ENCODE peak calls at places on chromosomes 2 and 18, in four cellular contexts. One of them, this sample, is unnamed.

GRCh38 chr2:26352892-26353291 is 6.3 kb upstream of the ADGRF3 start:
- DNase-seq in stimulated activated CD8-positive, alpha-beta memory T cell treated with anti-CD3 and anti-CD28 coated beads, Interleukin-12 subunit alpha, Interleukin-12 subunit beta, amount 100 ng/mL, for 4 hours: no peak
- DNase-seq in midbrain: no peak
- DNase-seq in left cardiac atrium: no peak
- DNase-seq in this sample: no peak

GRCh38 chr2:62672601-62673000 is 32.9 kb upstream of the EHBP1 start:
- DNase-seq in stimulated activated CD8-positive, alpha-beta memory T cell treated with anti-CD3 and anti-CD28 coated beads, Interleukin-12 subunit alpha, Interleukin-12 subunit beta, amount 100 ng/mL, for 4 hours: no peak
- DNase-seq in midbrain: no peak
- DNase-seq in left cardiac atrium: no peak
- DNase-seq in this sample: no peak

GRCh38 chr18:8661754-8662573 is 43.4 kb upstream of the MTCL1 start:
- DNase-seq in stimulated activated CD8-positive, alpha-beta memory T cell treated with anti-CD3 and anti-CD28 coated beads, Interleukin-12 subunit alpha, Interleukin-12 subunit beta, amount 100 ng/mL, for 4 hours: no peak
- DNase-seq in midbrain: no peak
- DNase-seq in left cardiac atrium: no peak
- DNase-seq in this sample: no peak

GRCh38 chr18:42196651-42197050 is 241.6 kb downstream of the PIK3C3 start:
- DNase-seq in stimulated activated CD8-positive, alpha-beta memory T cell treated with anti-CD3 and anti-CD28 coated beads, Interleukin-12 subunit alpha, Interleukin-12 subunit beta, amount 100 ng/mL, for 4 hours: no peak
- DNase-seq in midbrain: no peak
- DNase-seq in left cardiac atrium: no peak
- DNase-seq in this sample: no peak

GRCh38 chr2:236241181-236242056 is 22.8 kb downstream of the ASB18 start:
- DNase-seq in stimulated activated CD8-positive, alpha-beta memory T cell treated with anti-CD3 and anti-CD28 coated beads, Interleukin-12 subunit alpha, Interleukin-12 subunit beta, amount 100 ng/mL, for 4 hours: no peak
- DNase-seq in midbrain: no peak
- DNase-seq in left cardiac atrium: no peak
- DNase-seq in this sample: no peak

GRCh38 chr2:7016884-7017283 is 99.7 kb downstream of the RNF144A start:
- DNase-seq in stimulated activated CD8-positive, alpha-beta memory T cell treated with anti-CD3 and anti-CD28 coated beads, Interleukin-12 subunit alpha, Interleukin-12 subunit beta, amount 100 ng/mL, for 4 hours: no peak
- DNase-seq in midbrain: no peak
- DNase-seq in left cardiac atrium: no peak
- DNase-seq in this sample: no peak

GRCh38 chr2:210663574-210663973 is 107.2 kb downstream of the CPS1 start:
- DNase-seq in stimulated activated CD8-positive, alpha-beta memory T cell treated with anti-CD3 and anti-CD28 coated beads, Interleukin-12 subunit alpha, Interleukin-12 subunit beta, amount 100 ng/mL, for 4 hours: no peak
- DNase-seq in midbrain: peak; percentile 67
- DNase-seq in left cardiac atrium: no peak
- DNase-seq in this sample: no peak

GRCh38 chr18:62198259-62198658 is 11.2 kb downstream of the RELCH start:
- DNase-seq in stimulated activated CD8-positive, alpha-beta memory T cell treated with anti-CD3 and anti-CD28 coated beads, Interleukin-12 subunit alpha, Interleukin-12 subunit beta, amount 100 ng/mL, for 4 hours: no peak
- DNase-seq in midbrain: no peak
- DNase-seq in left cardiac atrium: no peak
- DNase-seq in this sample: no peak

GRCh38 chr2:134582547-134582899 is 136.3 kb downstream of the TMEM163 start:
- DNase-seq in stimulated activated CD8-positive, alpha-beta memory T cell treated with anti-CD3 and anti-CD28 coated beads, Interleukin-12 subunit alpha, Interleukin-12 subunit beta, amount 100 ng/mL, for 4 hours: no peak
- DNase-seq in midbrain: no peak
- DNase-seq in left cardiac atrium: no peak
- DNase-seq in this sample: no peak

GRCh38 chr2:225582355-225583116 is 183.0 kb downstream of the NYAP2 start:
- DNase-seq in stimulated activated CD8-positive, alpha-beta memory T cell treated with anti-CD3 and anti-CD28 coated beads, Interleukin-12 subunit alpha, Interleukin-12 subunit beta, amount 100 ng/mL, for 4 hours: no peak
- DNase-seq in midbrain: no peak
- DNase-seq in left cardiac atrium: no peak
- DNase-seq in this sample: no peak

GRCh38 chr18:682833-683232 is 25.4 kb downstream of the TYMS start:
- DNase-seq in stimulated activated CD8-positive, alpha-beta memory T cell treated with anti-CD3 and anti-CD28 coated beads, Interleukin-12 subunit alpha, Interleukin-12 subunit beta, amount 100 ng/mL, for 4 hours: no peak
- DNase-seq in midbrain: no peak
- DNase-seq in left cardiac atrium: no peak
- DNase-seq in this sample: no peak

GRCh38 chr2:232533944-232534710 is 5.4 kb upstream of the CHRNG start:
- DNase-seq in stimulated activated CD8-positive, alpha-beta memory T cell treated with anti-CD3 and anti-CD28 coated beads, Interleukin-12 subunit alpha, Interleukin-12 subunit beta, amount 100 ng/mL, for 4 hours: no peak
- DNase-seq in midbrain: no peak
- DNase-seq in left cardiac atrium: no peak
- DNase-seq in this sample: peak; percentile 14

GRCh38 chr18:62450546-62451395 is 72.1 kb upstream of the ZCCHC2 start:
- DNase-seq in stimulated activated CD8-positive, alpha-beta memory T cell treated with anti-CD3 and anti-CD28 coated beads, Interleukin-12 subunit alpha, Interleukin-12 subunit beta, amount 100 ng/mL, for 4 hours: no peak
- DNase-seq in midbrain: no peak
- DNase-seq in left cardiac atrium: peak; percentile 83
- DNase-seq in this sample: peak; percentile 79

GRCh38 chr18:53906681-53907080 is 317.8 kb downstream of the MBD2 start:
- DNase-seq in stimulated activated CD8-positive, alpha-beta memory T cell treated with anti-CD3 and anti-CD28 coated beads, Interleukin-12 subunit alpha, Interleukin-12 subunit beta, amount 100 ng/mL, for 4 hours: no peak
- DNase-seq in midbrain: no peak
- DNase-seq in left cardiac atrium: no peak
- DNase-seq in this sample: no peak

GRCh38 chr2:225011585-225011984 is 30.7 kb downstream of the DOCK10 start:
- DNase-seq in stimulated activated CD8-positive, alpha-beta memory T cell treated with anti-CD3 and anti-CD28 coated beads, Interleukin-12 subunit alpha, Interleukin-12 subunit beta, amount 100 ng/mL, for 4 hours: no peak
- DNase-seq in midbrain: no peak
- DNase-seq in left cardiac atrium: no peak
- DNase-seq in this sample: no peak

GRCh38 chr2:44433841-44434240 is 72.1 kb downstream of the CAMKMT start:
- DNase-seq in stimulated activated CD8-positive, alpha-beta memory T cell treated with anti-CD3 and anti-CD28 coated beads, Interleukin-12 subunit alpha, Interleukin-12 subunit beta, amount 100 ng/mL, for 4 hours: no peak
- DNase-seq in midbrain: no peak
- DNase-seq in left cardiac atrium: no peak
- DNase-seq in this sample: no peak

GRCh38 chr18:63199743-63200241 is 119.8 kb downstream of the BCL2 start:
- DNase-seq in stimulated activated CD8-positive, alpha-beta memory T cell treated with anti-CD3 and anti-CD28 coated beads, Interleukin-12 subunit alpha, Interleukin-12 subunit beta, amount 100 ng/mL, for 4 hours: no peak
- DNase-seq in midbrain: no peak
- DNase-seq in left cardiac atrium: no peak
- DNase-seq in this sample: no peak

GRCh38 chr2:159960413-159960812 is 102.0 kb downstream of the PLA2R1 start:
- DNase-seq in stimulated activated CD8-positive, alpha-beta memory T cell treated with anti-CD3 and anti-CD28 coated beads, Interleukin-12 subunit alpha, Interleukin-12 subunit beta, amount 100 ng/mL, for 4 hours: no peak
- DNase-seq in midbrain: no peak
- DNase-seq in left cardiac atrium: no peak
- DNase-seq in this sample: no peak

GRCh38 chr2:113078350-113078839 is 10.6 kb downstream of the IL1F10 start:
- DNase-seq in stimulated activated CD8-positive, alpha-beta memory T cell treated with anti-CD3 and anti-CD28 coated beads, Interleukin-12 subunit alpha, Interleukin-12 subunit beta, amount 100 ng/mL, for 4 hours: no peak
- DNase-seq in midbrain: no peak
- DNase-seq in left cardiac atrium: no peak
- DNase-seq in this sample: no peak

GRCh38 chr2:234313498-234313897 is 183.4 kb downstream of the ARL4C start:
- DNase-seq in stimulated activated CD8-positive, alpha-beta memory T cell treated with anti-CD3 and anti-CD28 coated beads, Interleukin-12 subunit alpha, Interleukin-12 subunit beta, amount 100 ng/mL, for 4 hours: no peak
- DNase-seq in midbrain: no peak
- DNase-seq in left cardiac atrium: no peak
- DNase-seq in this sample: no peak

GRCh38 chr18:27500531-27500930 is 315.4 kb upstream of the CHST9 start:
- DNase-seq in stimulated activated CD8-positive, alpha-beta memory T cell treated with anti-CD3 and anti-CD28 coated beads, Interleukin-12 subunit alpha, Interleukin-12 subunit beta, amount 100 ng/mL, for 4 hours: no peak
- DNase-seq in midbrain: peak; percentile 37
- DNase-seq in left cardiac atrium: no peak
- DNase-seq in this sample: no peak

GRCh38 chr18:21997207-21998143 is 171.9 kb upstream of the GATA6 start:
- DNase-seq in stimulated activated CD8-positive, alpha-beta memory T cell treated with anti-CD3 and anti-CD28 coated beads, Interleukin-12 subunit alpha, Interleukin-12 subunit beta, amount 100 ng/mL, for 4 hours: no peak
- DNase-seq in midbrain: peak; percentile 17
- DNase-seq in left cardiac atrium: no peak
- DNase-seq in this sample: no peak

GRCh38 chr2:181957668-181958067 is 28.0 kb upstream of the PPP1R1C start:
- DNase-seq in stimulated activated CD8-positive, alpha-beta memory T cell treated with anti-CD3 and anti-CD28 coated beads, Interleukin-12 subunit alpha, Interleukin-12 subunit beta, amount 100 ng/mL, for 4 hours: no peak
- DNase-seq in midbrain: no peak
- DNase-seq in left cardiac atrium: no peak
- DNase-seq in this sample: no peak

GRCh38 chr18:36775396-36775795 is 53.4 kb downstream of the TPGS2 start:
- DNase-seq in stimulated activated CD8-positive, alpha-beta memory T cell treated with anti-CD3 and anti-CD28 coated beads, Interleukin-12 subunit alpha, Interleukin-12 subunit beta, amount 100 ng/mL, for 4 hours: no peak
- DNase-seq in midbrain: no peak
- DNase-seq in left cardiac atrium: no peak
- DNase-seq in this sample: no peak

GRCh38 chr18:51250006-51250405 is 52.5 kb upstream of the MEX3C start:
- DNase-seq in stimulated activated CD8-positive, alpha-beta memory T cell treated with anti-CD3 and anti-CD28 coated beads, Interleukin-12 subunit alpha, Interleukin-12 subunit beta, amount 100 ng/mL, for 4 hours: no peak
- DNase-seq in midbrain: no peak
- DNase-seq in left cardiac atrium: no peak
- DNase-seq in this sample: no peak

GRCh38 chr2:31365348-31365747 is 49.2 kb downstream of the XDH start:
- DNase-seq in stimulated activated CD8-positive, alpha-beta memory T cell treated with anti-CD3 and anti-CD28 coated beads, Interleukin-12 subunit alpha, Interleukin-12 subunit beta, amount 100 ng/mL, for 4 hours: no peak
- DNase-seq in midbrain: no peak
- DNase-seq in left cardiac atrium: no peak
- DNase-seq in this sample: no peak

GRCh38 chr2:77479895-77480294 is 42.3 kb downstream of the LRRTM4 start:
- DNase-seq in stimulated activated CD8-positive, alpha-beta memory T cell treated with anti-CD3 and anti-CD28 coated beads, Interleukin-12 subunit alpha, Interleukin-12 subunit beta, amount 100 ng/mL, for 4 hours: no peak
- DNase-seq in midbrain: no peak
- DNase-seq in left cardiac atrium: no peak
- DNase-seq in this sample: no peak

GRCh38 chr2:230685165-230685560 is 27.5 kb upstream of the CAB39 start:
- DNase-seq in stimulated activated CD8-positive, alpha-beta memory T cell treated with anti-CD3 and anti-CD28 coated beads, Interleukin-12 subunit alpha, Interleukin-12 subunit beta, amount 100 ng/mL, for 4 hours: no peak
- DNase-seq in midbrain: peak; percentile 2
- DNase-seq in left cardiac atrium: no peak
- DNase-seq in this sample: no peak

GRCh38 chr2:143954208-143954607 is 565.7 kb downstream of the ZEB2 start:
- DNase-seq in stimulated activated CD8-positive, alpha-beta memory T cell treated with anti-CD3 and anti-CD28 coated beads, Interleukin-12 subunit alpha, Interleukin-12 subunit beta, amount 100 ng/mL, for 4 hours: no peak
- DNase-seq in midbrain: no peak
- DNase-seq in left cardiac atrium: no peak
- DNase-seq in this sample: no peak

GRCh38 chr2:68721482-68722071 is 13.0 kb upstream of the ARHGAP25 start:
- DNase-seq in stimulated activated CD8-positive, alpha-beta memory T cell treated with anti-CD3 and anti-CD28 coated beads, Interleukin-12 subunit alpha, Interleukin-12 subunit beta, amount 100 ng/mL, for 4 hours: no peak
- DNase-seq in midbrain: no peak
- DNase-seq in left cardiac atrium: no peak
- DNase-seq in this sample: no peak

GRCh38 chr18:7452331-7452730 is 114.8 kb upstream of the PTPRM start:
- DNase-seq in stimulated activated CD8-positive, alpha-beta memory T cell treated with anti-CD3 and anti-CD28 coated beads, Interleukin-12 subunit alpha, Interleukin-12 subunit beta, amount 100 ng/mL, for 4 hours: no peak
- DNase-seq in midbrain: peak; percentile 26
- DNase-seq in left cardiac atrium: peak; percentile 23
- DNase-seq in this sample: no peak

GRCh38 chr2:132665401-132665800 is 4.6 kb downstream of the LYPD1 start:
- DNase-seq in stimulated activated CD8-positive, alpha-beta memory T cell treated with anti-CD3 and anti-CD28 coated beads, Interleukin-12 subunit alpha, Interleukin-12 subunit beta, amount 100 ng/mL, for 4 hours: no peak
- DNase-seq in midbrain: no peak
- DNase-seq in left cardiac atrium: no peak
- DNase-seq in this sample: no peak

GRCh38 chr2:105834931-105835330 is 90.2 kb downstream of the NCK2 start:
- DNase-seq in stimulated activated CD8-positive, alpha-beta memory T cell treated with anti-CD3 and anti-CD28 coated beads, Interleukin-12 subunit alpha, Interleukin-12 subunit beta, amount 100 ng/mL, for 4 hours: no peak
- DNase-seq in midbrain: no peak
- DNase-seq in left cardiac atrium: no peak
- DNase-seq in this sample: no peak

GRCh38 chr2:160647967-160648685 is 154.5 kb upstream of the RBMS1 start:
- DNase-seq in stimulated activated CD8-positive, alpha-beta memory T cell treated with anti-CD3 and anti-CD28 coated beads, Interleukin-12 subunit alpha, Interleukin-12 subunit beta, amount 100 ng/mL, for 4 hours: no peak
- DNase-seq in midbrain: no peak
- DNase-seq in left cardiac atrium: no peak
- DNase-seq in this sample: peak; percentile 54

GRCh38 chr2:169110919-169111318 is 41.6 kb downstream of the DHRS9 start:
- DNase-seq in stimulated activated CD8-positive, alpha-beta memory T cell treated with anti-CD3 and anti-CD28 coated beads, Interleukin-12 subunit alpha, Interleukin-12 subunit beta, amount 100 ng/mL, for 4 hours: no peak
- DNase-seq in midbrain: no peak
- DNase-seq in left cardiac atrium: no peak
- DNase-seq in this sample: no peak

GRCh38 chr2:21803550-21803949 is 679.8 kb downstream of the TDRD15 start:
- DNase-seq in stimulated activated CD8-positive, alpha-beta memory T cell treated with anti-CD3 and anti-CD28 coated beads, Interleukin-12 subunit alpha, Interleukin-12 subunit beta, amount 100 ng/mL, for 4 hours: no peak
- DNase-seq in midbrain: no peak
- DNase-seq in left cardiac atrium: no peak
- DNase-seq in this sample: no peak

GRCh38 chr2:119982506-119982905 is 30.4 kb upstream of the EPB41L5 start:
- DNase-seq in stimulated activated CD8-positive, alpha-beta memory T cell treated with anti-CD3 and anti-CD28 coated beads, Interleukin-12 subunit alpha, Interleukin-12 subunit beta, amount 100 ng/mL, for 4 hours: no peak
- DNase-seq in midbrain: no peak
- DNase-seq in left cardiac atrium: no peak
- DNase-seq in this sample: no peak

This sample was measured in Right ventricle myocardium inferior.